ENCODE peak calls at places on chromosomes 1 and 21, in four cellular contexts. Y, T, S and M are unnamed samples. For H3K27me3, the result is how much of the 10 kb centered on the place peaks cover.

GRCh38 chr1:89605692-89606091 is 27.2 kb upstream of the LRRC8C start:
- DNase-seq in Y (no peak), T (no peak), S (peak), M (no peak)

GRCh38 chr1:173427146-173428054 is 49.7 kb upstream of the PRDX6 start:
- DNase-seq in Y (no peak), T (no peak), S (no peak), M (no peak)

GRCh38 chr21:44972821-44973220 is 33.0 kb downstream of the SLX9 start:
- DNase-seq in Y (no peak), T (no peak), S (no peak), M (no peak)

GRCh38 chr1:58780586-58781452 is 3.0 kb downstream of the JUN start:
- DNase-seq in Y (no peak), T (no peak), S (no peak), M (no peak)

GRCh38 chr21:43299441-43300277 is 127.3 kb downstream of the SIK1 start:
- DNase-seq in Y (no peak), T (no peak), S (peak), M (no peak)

GRCh38 chr1:171814692-171815091 is 26.6 kb upstream of the DNM3 start:
- DNase-seq in Y (no peak), T (no peak), S (no peak), M (no peak)

GRCh38 chr1:6110326-6110725 is 64.6 kb downstream of the KCNAB2 start:
- DNase-seq in Y (no peak), T (no peak), S (no peak), M (no peak)

GRCh38 chr1:145963218-145964019 is 956 bp downstream of the ANKRD34A start:
- DNase-seq in Y (no peak), T (no peak), S (no peak), M (no peak)

GRCh38 chr1:200364831-200365230 is 45.0 kb downstream of the ZNF281 start:
- DNase-seq in Y (no peak), T (peak), S (no peak), M (peak)

GRCh38 chr1:184315254-184315653 is 71.6 kb upstream of the C1orf21 start:
- DNase-seq in Y (no peak), T (no peak), S (no peak), M (no peak)

GRCh38 chr21:31607791-31608190 is 51.7 kb upstream of the SOD1 start:
- DNase-seq in Y (no peak), T (no peak), S (no peak), M (no peak)

GRCh38 chr21:45420623-45421041 is 15.7 kb downstream of the COL18A1 start:
- DNase-seq in Y (no peak), T (no peak), S (no peak), M (no peak)

GRCh38 chr1:64122588-64122987 is 80.8 kb upstream of the UBE2U start:
- DNase-seq in Y (no peak), T (no peak), S (no peak), M (no peak)

GRCh38 chr1:207822602-207823451 is 71.0 kb downstream of the CD46 start:
- DNase-seq in Y (peak), T (no peak), S (no peak), M (no peak)

GRCh38 chr1:228085287-228085926 is 2.9 kb downstream of the ARF1 start:
- DNase-seq in Y (no peak), T (no peak), S (peak), M (no peak)

GRCh38 chr1:63547621-63548294 is 24.4 kb downstream of the EFCAB7 start:
- DNase-seq in Y (no peak), T (no peak), S (no peak), M (no peak)

GRCh38 chr1:32868806-32869455 is 1.8 kb downstream of the FNDC5 start:
- DNase-seq in Y (no peak), T (no peak), S (no peak), M (no peak)

GRCh38 chr1:228989176-228989575 is 253.9 kb downstream of the RHOU start:
- DNase-seq in Y (no peak), T (no peak), S (no peak), M (no peak)

GRCh38 chr1:208682664-208683013 is 438.5 kb upstream of the PLXNA2 start:
- DNase-seq in Y (no peak), T (no peak), S (no peak), M (no peak)

GRCh38 chr1:23719162-23719820 is 24.0 kb upstream of the ELOA start:
- DNase-seq in Y (no peak), T (no peak), S (no peak), M (no peak)

GRCh38 chr1:248849152-248849551 is 9.7 kb downstream of the ZNF692 start:
- DNase-seq in Y (no peak), T (no peak), S (no peak), M (no peak)

GRCh38 chr1:27037518-27037917 is 24.9 kb upstream of the TENT5B start:
- DNase-seq in Y (no peak), T (no peak), S (no peak), M (no peak)

GRCh38 chr1:184289825-184290550 is 96.8 kb upstream of the C1orf21 start:
- DNase-seq in Y (no peak), T (no peak), S (no peak), M (no peak)

GRCh38 chr21:28118570-28118969 is 874.1 kb downstream of the LTN1 start:
- DNase-seq in Y (no peak), T (no peak), S (no peak), M (no peak)

GRCh38 chr1:25698252-25698651 is 81.7 kb downstream of the MAN1C1 start:
- DNase-seq in Y (no peak), T (no peak), S (no peak), M (no peak)

GRCh38 chr1:154178856-154179811 is 12.8 kb downstream of the TPM3 start:
- DNase-seq in Y (no peak), T (no peak), S (peak), M (no peak)

GRCh38 chr1:168110896-168111545 is 25.7 kb downstream of the GPR161 start:
- DNase-seq in Y (no peak), T (peak), S (no peak), M (no peak)
- TF ChIP-seq SUZ12 in Y (no peak), T (no peak), S (no peak), M (no peak)

GRCh38 chr1:182833271-182833670 is 5.9 kb upstream of the DHX9 start:
- DNase-seq in Y (no peak), T (no peak), S (no peak), M (no peak)

GRCh38 chr1:182826892-182827291 is 12.3 kb upstream of the DHX9 start:
- DNase-seq in Y (no peak), T (no peak), S (no peak), M (no peak)

DNA sequence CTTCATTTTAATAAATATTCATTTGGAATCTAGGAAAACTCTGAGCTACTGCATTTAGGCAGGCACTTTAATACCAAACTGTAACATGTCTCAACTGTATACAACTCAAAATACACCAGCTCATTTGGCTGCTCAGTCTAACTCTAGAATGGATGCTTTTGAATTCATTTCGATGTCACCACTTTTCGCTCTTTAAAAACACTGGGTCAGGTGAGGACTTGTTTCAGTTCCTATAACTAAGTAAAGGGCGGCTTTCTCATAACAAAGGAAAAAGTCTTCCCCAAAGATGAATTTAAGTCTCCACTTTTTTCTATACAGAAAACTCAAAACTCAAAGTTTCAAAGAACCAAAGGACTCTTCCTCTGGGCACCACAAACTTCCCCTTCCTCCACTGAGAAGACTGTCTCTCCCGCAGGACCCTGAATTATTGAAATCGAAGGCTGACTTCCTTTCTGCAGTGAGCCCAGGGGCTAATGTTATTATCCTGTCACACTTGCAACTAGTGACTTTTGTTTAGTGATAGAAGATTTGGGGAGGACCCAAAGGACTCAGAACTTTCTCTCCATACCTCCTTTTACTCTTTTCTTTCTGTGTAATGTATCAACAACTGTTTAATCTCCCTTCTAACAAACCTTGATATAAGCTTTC is 9.7 kb upstream of the DHX9 start:
- DNase-seq in Y (peak), T (no peak), S (no peak), M (no peak)
- H3K27me3 ChIP-seq in Y (under half), T (under half), S (under half), M (under half)

GRCh38 chr1:3668585-3669300 is 16.4 kb downstream of the TP73 start:
- DNase-seq in Y (no peak), T (no peak), S (peak), M (peak)
- TF ChIP-seq SUZ12 in Y (no peak), T (no peak), S (no peak), M (no peak)

GRCh38 chr1:41659159-41659495 is 174.6 kb upstream of the EDN2 start:
- DNase-seq in Y (no peak), T (no peak), S (no peak), M (no peak)
- H3K27me3 ChIP-seq in Y (under half), T (under half), S (under half), M (under half)

GRCh38 chr1:212667223-212668139 is 32.2 kb downstream of the BATF3 start:
- DNase-seq in Y (no peak), T (peak), S (peak), M (peak)
- TF ChIP-seq SUZ12 in Y (no peak), T (no peak), S (no peak), M (no peak)